ENCODE peak calls at places on chromosomes 2 and 18, in six cellular contexts. R, J, I, Y, X and Z are unnamed samples.

GRCh38 chr18:51321696-51322095 is 124.2 kb upstream of the MEX3C start:
- DNase-seq in R (no peak), J (no peak), I (no peak), Y (no peak), X (no peak), Z (peak; percentile 81)

GRCh38 chr2:120661551-120661950 is 74.1 kb upstream of the GLI2 start:
- DNase-seq in R (no peak), J (no peak), I (no peak), Y (peak; percentile 34), X (peak; percentile 87), Z (peak; percentile 71)

GRCh38 chr2:121018136-121019057 is 266.6 kb downstream of the TFCP2L1 start:
- DNase-seq in R (no peak), J (no peak), I (no peak), Y (peak; percentile 2), X (peak; percentile 83), Z (no peak)

GRCh38 chr2:214069254-214069653 is 341.6 kb upstream of the VWC2L start:
- DNase-seq in R (no peak), J (no peak), I (peak; percentile 5), Y (peak; percentile 10), X (no peak), Z (no peak)

GRCh38 chr18:41624461-41624860 is 330.6 kb upstream of the PIK3C3 start:
- DNase-seq in R (no peak), J (no peak), I (no peak), Y (no peak), X (no peak), Z (no peak)

GRCh38 chr2:202442882-202443281 is 66.8 kb downstream of the BMPR2 start:
- DNase-seq in R (no peak), J (no peak), I (no peak), Y (no peak), X (no peak), Z (no peak)

GRCh38 chr2:72803151-72803550 is 22.7 kb downstream of the EXOC6B start:
- DNase-seq in R (no peak), J (no peak), I (no peak), Y (no peak), X (no peak), Z (no peak)

GRCh38 chr18:44729631-44730101 is 49.0 kb downstream of the SETBP1 start:
- DNase-seq in R (peak; percentile 78), J (no peak), I (no peak), Y (no peak), X (no peak), Z (no peak)

GRCh38 chr2:151790689-151791088 is 37.5 kb downstream of the ARL5A start:
- DNase-seq in R (no peak), J (no peak), I (no peak), Y (no peak), X (no peak), Z (no peak)

GRCh38 chr18:51498085-51498855 is 300.8 kb upstream of the MEX3C start:
- DNase-seq in R (no peak), J (no peak), I (no peak), Y (no peak), X (no peak), Z (peak; percentile 37)

GRCh38 chr18:9539283-9539682 is 64.0 kb downstream of the RALBP1 start:
- DNase-seq in R (no peak), J (no peak), I (no peak), Y (no peak), X (no peak), Z (no peak)

GRCh38 chr18:12645751-12646203 is 12.1 kb downstream of the SPIRE1 start:
- DNase-seq in R (no peak), J (no peak), I (peak; percentile 41), Y (peak; percentile 31), X (no peak), Z (peak; percentile 53)

GRCh38 chr2:182186132-182186735 is 200.6 kb downstream of the PPP1R1C start:
- DNase-seq in R (no peak), J (no peak), I (peak; percentile 31), Y (no peak), X (no peak), Z (no peak)

GRCh38 chr18:48032876-48033769 is 102.7 kb upstream of the SMAD2 start:
- DNase-seq in R (peak; percentile 40), J (no peak), I (no peak), Y (no peak), X (no peak), Z (no peak)

GRCh38 chr2:180017764-180018163 is 10.7 kb upstream of the CWC22 start:
- DNase-seq in R (no peak), J (no peak), I (no peak), Y (no peak), X (no peak), Z (no peak)

GRCh38 chr2:2656046-2656715 is 325.1 kb upstream of the MYT1L start:
- DNase-seq in R (peak; percentile 75), J (no peak), I (no peak), Y (no peak), X (no peak), Z (no peak)

GRCh38 chr2:25251461-25252273 is 83.3 kb upstream of the POMC start:
- DNase-seq in R (peak; percentile 89), J (no peak), I (peak; percentile 91), Y (peak; percentile 51), X (peak; percentile 78), Z (peak; percentile 44)
- TF ChIP-seq POLR2A in R (no peak), J (no peak), I (peak; percentile 79), Y (no peak), X (no peak), Z (no peak)

GRCh38 chr18:58324824-58325520 is 280.9 kb downstream of the NEDD4L start:
- DNase-seq in R (no peak), J (no peak), I (no peak), Y (no peak), X (no peak), Z (no peak)

GRCh38 chr18:58319719-58320118 is 275.7 kb downstream of the NEDD4L start:
- DNase-seq in R (no peak), J (no peak), I (no peak), Y (no peak), X (no peak), Z (no peak)

GRCh38 chr18:58320907-58321561 is 277.0 kb downstream of the NEDD4L start:
- DNase-seq in R (no peak), J (no peak), I (no peak), Y (no peak), X (no peak), Z (no peak)

GRCh38 chr18:58325521-58325908 is 281.5 kb downstream of the NEDD4L start:
- DNase-seq in R (no peak), J (no peak), I (no peak), Y (no peak), X (no peak), Z (no peak)

GRCh38 chr18:58321986-58322385 is 278.0 kb downstream of the NEDD4L start:
- DNase-seq in R (no peak), J (peak; percentile 7), I (peak; percentile 50), Y (peak; percentile 87), X (no peak), Z (peak; percentile 77)
- TF ChIP-seq CTCF in R (no peak), J (peak; percentile 67), I (peak; percentile 58), Y (peak; percentile 75), X (peak; percentile 27), Z (no peak)

DNA sequence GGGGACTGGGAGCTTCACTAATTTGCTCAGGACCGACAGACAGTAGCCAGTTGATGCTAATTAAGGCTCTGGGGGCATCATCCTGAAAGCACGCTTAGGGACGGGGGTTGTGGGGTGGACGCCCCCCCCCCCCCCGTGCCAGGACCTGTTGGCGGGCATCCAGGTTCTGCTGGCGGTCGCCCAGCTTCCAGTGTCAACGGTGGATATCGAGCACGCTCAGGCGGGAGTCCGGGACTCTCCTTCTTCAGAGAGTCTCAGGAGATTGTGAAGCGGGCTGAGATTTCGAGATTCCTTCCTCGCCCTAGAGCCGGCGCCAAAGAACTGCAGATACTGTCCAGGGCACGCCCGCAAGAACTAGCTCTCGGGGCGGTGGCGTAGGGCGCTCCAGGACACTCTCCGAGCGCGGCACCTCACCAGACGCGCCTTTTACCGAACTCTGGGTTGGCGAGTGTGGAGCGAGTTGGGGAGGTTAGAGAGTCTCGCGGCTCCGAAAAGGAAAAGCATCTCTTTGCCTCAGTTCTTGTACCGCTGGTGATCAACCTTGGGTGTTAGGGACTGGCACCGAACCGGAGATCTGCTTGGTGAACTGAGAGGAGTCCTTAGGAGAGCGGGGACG is 5.6 kb downstream of the RAX start:
- DNase-seq in R (peak; percentile 41), J (no peak), I (no peak), Y (no peak), X (no peak), Z (no peak)
- H3K4me3 ChIP-seq in R (no peak overlapping the region), J (no peak overlapping the region), I (no peak overlapping the region), Y (no peak overlapping the region), X (no peak overlapping the region), Z (no peak overlapping the region)

GRCh38 chr2:20593072-20594034 is 57.5 kb downstream of the HS1BP3 start:
- DNase-seq in R (peak; percentile 82), J (no peak), I (peak; percentile 100), Y (no peak), X (peak; percentile 91), Z (peak; percentile 52)
- TF ChIP-seq POLR2A in R (no peak), J (no peak), I (no peak), Y (no peak), X (no peak), Z (no peak)

GRCh38 chr2:207214446-207214845 is 48.7 kb upstream of the KLF7 start:
- DNase-seq in R (no peak), J (no peak), I (no peak), Y (no peak), X (no peak), Z (no peak)
- TF ChIP-seq CTCF in R (no peak), J (no peak), I (no peak), Y (no peak), X (no peak), Z (no peak)

GRCh38 chr2:227783404-227784138 is 30.1 kb upstream of the CCL20 start:
- DNase-seq in R (no peak), J (no peak), I (no peak), Y (no peak), X (no peak), Z (no peak)

GRCh38 chr2:227781841-227782240 is 31.8 kb upstream of the CCL20 start:
- DNase-seq in R (no peak), J (no peak), I (no peak), Y (no peak), X (no peak), Z (no peak)

GRCh38 chr2:227780981-227781630 is 32.5 kb upstream of the CCL20 start:
- DNase-seq in R (no peak), J (no peak), I (no peak), Y (no peak), X (no peak), Z (no peak)

GRCh38 chr2:227785293-227785692 is 28.3 kb upstream of the CCL20 start:
- DNase-seq in R (no peak), J (no peak), I (no peak), Y (no peak), X (no peak), Z (no peak)

DNA sequence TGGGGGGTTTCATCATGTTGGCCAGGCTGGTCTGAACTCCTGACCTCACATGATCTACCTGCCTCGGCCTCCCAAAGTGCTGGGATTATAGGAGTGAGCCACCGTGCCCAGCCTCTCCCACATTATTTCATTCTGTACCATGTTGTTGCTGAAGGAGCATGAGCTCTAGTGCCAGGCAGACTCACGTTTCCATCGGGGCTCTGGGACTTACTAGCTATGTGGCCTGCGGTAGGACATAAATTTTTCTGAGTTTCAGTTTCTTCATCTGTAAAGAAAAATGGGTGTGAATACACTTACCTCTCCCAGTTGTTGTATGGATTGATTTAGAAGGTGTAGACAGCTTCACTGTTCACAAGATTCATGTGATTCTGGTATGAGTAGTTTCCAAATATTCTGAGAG is 30.8 kb upstream of the CCL20 start:
- DNase-seq in R (no peak), J (no peak), I (no peak), Y (no peak), X (no peak), Z (no peak)
- H3K4me3 ChIP-seq in R (no peak overlapping the region), J (no peak overlapping the region), I (no peak overlapping the region), Y (no peak overlapping the region), X (no peak overlapping the region), Z (no peak overlapping the region)